ENCODE peak calls at places on chromosome 20, in six cellular contexts. H, T, F, Q, K and U are unnamed samples.
A peak's percentile ranks its signal among the peaks of the same experiment; 100 is the strongest.

GRCh38 chr20:47113362-47114118 is 218.9 kb downstream of the EYA2 start:
- DNase-seq in T (no peak), H (no peak), Q (no peak), F (no peak), K (no peak), U (no peak)

GRCh38 chr20:64113444-64113775 is 6.0 kb upstream of the NPBWR2 start:
- DNase-seq in F (no peak), Q (no peak), H (no peak), T (no peak), K (no peak), U (no peak)

GRCh38 chr20:59648720-59649119 is 44.4 kb downstream of the PHACTR3 start:
- DNase-seq in Q (no peak), K (no peak), F (no peak), H (no peak), T (no peak), U (no peak)

GRCh38 chr20:18213002-18213401 is 75.3 kb upstream of the ZNF133 start:
- DNase-seq in T (no peak), Q (no peak), F (no peak), H (no peak), K (no peak), U (no peak)

GRCh38 chr20:49320460-49320859 is 42.6 kb upstream of the ZNFX1 start:
- DNase-seq in Q (peak; percentile 17), F (peak; percentile 61), T (no peak), H (no peak), K (no peak), U (no peak)

GRCh38 chr20:48329676-48330644 is 497.8 kb downstream of the PREX1 start:
- DNase-seq in K (no peak), Q (no peak), F (no peak), T (no peak), H (no peak), U (no peak)

GRCh38 chr20:18304618-18305017 is 16.3 kb downstream of the ZNF133 start:
- DNase-seq in F (no peak), H (no peak), T (no peak), K (no peak), Q (no peak), U (no peak)

GRCh38 chr20:53146201-53146891 is 174.2 kb downstream of the TSHZ2 start:
- DNase-seq in H (no peak), T (peak; percentile 22), K (no peak), F (no peak), Q (no peak), U (no peak)

GRCh38 chr20:41871063-41871462 is 252.9 kb upstream of the CHD6 start:
- DNase-seq in K (no peak), T (no peak), H (no peak), F (no peak), Q (no peak), U (no peak)

GRCh38 chr20:45976132-45976531 is 4.1 kb upstream of the ZNF335 start:
- DNase-seq in T (no peak), K (no peak), F (no peak), H (no peak), Q (no peak), U (no peak)

GRCh38 chr20:54865273-54865672 is 389.9 kb downstream of the DOK5 start:
- DNase-seq in Q (no peak), F (no peak), H (no peak), K (no peak), T (no peak), U (no peak)

GRCh38 chr20:37348643-37349516 is 2.9 kb downstream of the SRC start:
- DNase-seq in Q (no peak), H (no peak), K (no peak), T (no peak), F (no peak), U (no peak)

GRCh38 chr20:57680131-57680716 is 29.6 kb downstream of the PMEPA1 start:
- DNase-seq in H (no peak), K (no peak), T (no peak), Q (no peak), F (no peak), U (no peak)

GRCh38 chr20:53171065-53171464 is 198.9 kb downstream of the TSHZ2 start:
- DNase-seq in Q (no peak), K (no peak), F (no peak), T (no peak), H (no peak), U (no peak)

GRCh38 chr20:46580613-46581012 is 30.2 kb upstream of the OCSTAMP start:
- DNase-seq in K (no peak), Q (no peak), F (no peak), H (no peak), T (no peak), U (no peak)

GRCh38 chr20:3876676-3877075 is 12.5 kb upstream of the PANK2 start:
- DNase-seq in H (peak; percentile 89), K (no peak), Q (no peak), F (no peak), T (no peak), U (no peak)

GRCh38 chr20:59825944-59826759 is 107.3 kb downstream of the SYCP2 start:
- DNase-seq in F (no peak), H (peak; percentile 96), K (no peak), Q (no peak), T (no peak), U (peak; percentile 60)

GRCh38 chr20:34195355-34195754 is 45.9 kb upstream of the ASIP start:
- DNase-seq in T (no peak), F (no peak), H (no peak), K (no peak), Q (no peak), U (no peak)

GRCh38 chr20:33576432-33576883 is 85.7 kb upstream of the C20orf144 start:
- DNase-seq in F (no peak), H (no peak), Q (peak; percentile 48), K (no peak), T (no peak), U (no peak)

GRCh38 chr20:60254901-60255411 is 296.7 kb downstream of the CDH26 start:
- DNase-seq in F (peak; percentile 53), T (no peak), H (peak; percentile 60), K (no peak), Q (no peak), U (no peak)

GRCh38 chr20:62670156-62670555 is 27.9 kb downstream of the SLCO4A1 start:
- DNase-seq in T (no peak), H (no peak), K (no peak), Q (no peak), F (no peak), U (no peak)

GRCh38 chr20:32993484-32994050 is 10.7 kb downstream of the SUN5 start:
- DNase-seq in T (no peak), H (no peak), K (no peak), F (no peak), Q (no peak), U (no peak)

GRCh38 chr20:25033250-25033940 is 24.5 kb downstream of the ACSS1 start:
- DNase-seq in H (no peak), T (no peak), K (no peak), F (no peak), Q (no peak), U (no peak)